ENCODE peak calls at places on chromosomes 6 and 20, in four cellular contexts. F is head of caudate nucleus; O is hepatic stellate cell; X is activated CD4-positive, alpha-beta T cell treated with anti-CD3 and anti-CD28 coated beads, Interleukin-2, amount 50 U/mL, for 24 hours. T is an unnamed sample.

GRCh38 chr20:57654998-57655811 is 35.0 kb upstream of the ZBP1 start:
- DNase-seq in F (peak; percentile 14), O (peak; percentile 8), X (no peak), T (no peak)

GRCh38 chr20:59425572-59425971 is 125.2 kb downstream of the EDN3 start:
- DNase-seq in F (no peak), O (no peak), X (no peak), T (no peak)

GRCh38 chr20:41616228-41616627 is 1.9 kb downstream of the CHD6 start:
- DNase-seq in O (no peak), X (no peak), F (no peak), T (no peak)

GRCh38 chr20:50380697-50381040 is 129.5 kb upstream of the PTPN1 start:
- DNase-seq in F (no peak), X (no peak), O (peak; percentile 82), T (no peak)

GRCh38 chr20:33301192-33301930 is 18.3 kb downstream of the BPIFB1 start:
- DNase-seq in F (no peak), X (no peak), O (peak; percentile 46), T (no peak)

GRCh38 chr20:57038608-57039440 is 227.6 kb downstream of the BMP7 start:
- DNase-seq in F (no peak), X (no peak), O (no peak), T (no peak)

GRCh38 chr20:58552366-58552934 is 37.3 kb upstream of the APCDD1L start:
- DNase-seq in F (peak; percentile 29), X (no peak), O (no peak), T (no peak)

GRCh38 chr6:14984454-14984853 is 261.4 kb upstream of the JARID2 start:
- DNase-seq in X (no peak), F (peak; percentile 35), O (no peak), T (no peak)

GRCh38 chr6:169847141-169847674 is 95.8 kb downstream of the ERMARD start:
- DNase-seq in X (no peak), F (no peak), O (no peak), T (no peak)

GRCh38 chr20:12614764-12615163 is 394.0 kb upstream of the SPTLC3 start:
- DNase-seq in O (no peak), F (no peak), X (no peak), T (no peak)

GRCh38 chr6:158150701-158151100 is 17.4 kb downstream of the SERAC1 start:
- DNase-seq in F (no peak), X (no peak), O (peak; percentile 41), T (no peak)

GRCh38 chr6:165659945-165660862 is 2.8 kb downstream of the PDE10A start:
- DNase-seq in F (no peak), X (no peak), O (peak; percentile 54), T (peak; percentile 71)

GRCh38 chr6:64280569-64280968 is 645.0 kb downstream of the PHF3 start:
- DNase-seq in F (peak; percentile 39), X (no peak), O (no peak), T (peak; percentile 57)

GRCh38 chr6:89313006-89313405 is 2.1 kb downstream of the GABRR2 start:
- DNase-seq in O (peak; percentile 79), F (no peak), X (no peak), T (no peak)

GRCh38 chr6:125843593-125843992 is 52.8 kb downstream of the NCOA7 start:
- DNase-seq in X (no peak), O (no peak), F (no peak), T (no peak)

GRCh38 chr20:58179432-58180099 is 48.9 kb downstream of the ANKRD60 start:
- DNase-seq in X (peak; percentile 54), F (peak; percentile 76), O (peak; percentile 74), T (peak; percentile 78)

GRCh38 chr6:80440496-80441160 is 334.2 kb downstream of the BCKDHB start:
- DNase-seq in O (no peak), X (no peak), F (no peak), T (no peak)

GRCh38 chr6:34248198-34248726 is 544 bp downstream of the SMIM29 start:
- DNase-seq in F (peak; percentile 44), X (peak; percentile 16), O (no peak), T (peak; percentile 68)

GRCh38 chr20:58202039-58202438 is 26.4 kb downstream of the ANKRD60 start:
- DNase-seq in O (no peak), X (no peak), F (no peak), T (no peak)

GRCh38 chr6:72371473-72371872 is 250.4 kb upstream of the KCNQ5 start:
- DNase-seq in O (no peak), X (no peak), F (no peak), T (no peak)

GRCh38 chr6:106757267-106757666 is 127.9 kb downstream of the QRSL1 start:
- DNase-seq in F (no peak), O (no peak), X (no peak), T (no peak)

GRCh38 chr6:136290406-136291010 is 862 bp upstream of the BCLAF1 start:
- DNase-seq in O (peak; percentile 55), F (peak; percentile 66), X (peak; percentile 48), T (peak; percentile 70)

GRCh38 chr20:35739294-35740163 is 2.5 kb downstream of the RBM39 start:
- DNase-seq in O (no peak), X (no peak), F (no peak), T (peak; percentile 10)

GRCh38 chr6:126439040-126439439 is 99.1 kb downstream of the CENPW start:
- DNase-seq in X (no peak), F (no peak), O (no peak), T (no peak)

GRCh38 chr6:144294016-144294415 is 8.9 kb downstream of the UTRN start:
- DNase-seq in O (peak; percentile 27), X (no peak), F (no peak), T (no peak)

GRCh38 chr6:7974932-7975763 is 64.6 kb upstream of the TXNDC5 start:
- DNase-seq in F (peak; percentile 83), O (peak; percentile 53), X (no peak), T (no peak)

GRCh38 chr6:147390909-147391536 is 117.5 kb upstream of the SAMD5 start:
- DNase-seq in X (no peak), F (no peak), O (no peak), T (peak; percentile 47)

GRCh38 chr6:1987640-1988039 is 257.8 kb downstream of the GMDS start:
- DNase-seq in X (no peak), O (no peak), F (no peak), T (no peak)